ENCODE peak calls at places on chromosomes 7 and 10, in eight cellular contexts. G is stimulated activated CD8-positive, alpha-beta memory T cell treated with anti-CD3 and anti-CD28 coated beads, Interleukin-15, amount 100 ng/mL, for 24 hours; C is kidney epithelial cell; P is NCI-H748 treated with DMSO at 0.1 percent for 48 hours; I is hypothalamus; B is posterior vena cava; T is GM13977; D is astrocyte of the spinal cord. Z is an unnamed sample.

GRCh38 chr10:77685494-77685893 is 47.9 kb upstream of the KCNMA1 start:
- DNase-seq in G (no peak), C (no peak), P (peak; percentile 86), I (no peak), B (no peak), T (no peak), D (no peak), Z (no peak)

GRCh38 chr7:91055219-91055618 is 209.0 kb upstream of the FZD1 start:
- DNase-seq in G (no peak), C (no peak), P (no peak), I (no peak), B (no peak), T (no peak), D (no peak), Z (no peak)

GRCh38 chr10:72689660-72690059 is 2.3 kb upstream of the MCU start:
- DNase-seq in G (no peak), C (no peak), P (no peak), I (no peak), B (no peak), T (no peak), D (no peak), Z (no peak)

GRCh38 chr7:91598791-91599190 is 281.7 kb downstream of the MTERF1 start:
- DNase-seq in G (no peak), C (no peak), P (no peak), I (no peak), B (no peak), T (no peak), D (no peak), Z (no peak)

GRCh38 chr7:30900053-30900452 is 11.6 kb upstream of the AQP1 start:
- DNase-seq in G (no peak), C (no peak), P (no peak), I (no peak), B (no peak), T (no peak), D (no peak), Z (no peak)

GRCh38 chr10:49647985-49648795 is 31.3 kb upstream of the C10orf53 start:
- DNase-seq in G (no peak), C (no peak), P (no peak), I (no peak), B (no peak), T (no peak), D (no peak), Z (no peak)

GRCh38 chr10:116692225-116692624 is 50.1 kb downstream of the HSPA12A start:
- DNase-seq in G (no peak), C (no peak), P (no peak), I (no peak), B (peak; percentile 57), T (no peak), D (no peak), Z (no peak)

GRCh38 chr10:86961481-86962091 is 3.2 kb downstream of the SNCG start:
- DNase-seq in G (no peak), C (no peak), P (no peak), I (no peak), B (peak; percentile 76), T (no peak), D (no peak), Z (no peak)

GRCh38 chr10:28385748-28386507 is 83.1 kb upstream of the MPP7 start:
- DNase-seq in G (no peak), C (no peak), P (no peak), I (no peak), B (no peak), T (no peak), D (no peak), Z (no peak)

GRCh38 chr10:71878327-71879034 is 27.4 kb upstream of the PSAP start:
- DNase-seq in G (no peak), C (no peak), P (no peak), I (no peak), B (no peak), T (peak; percentile 17), D (no peak), Z (no peak)

GRCh38 chr10:18381679-18382078 is 241.5 kb downstream of the CACNB2 start:
- DNase-seq in G (no peak), C (no peak), P (no peak), I (no peak), B (no peak), T (no peak), D (no peak), Z (no peak)

GRCh38 chr10:126902157-126902556 is 3.1 kb upstream of the DOCK1 start:
- DNase-seq in G (no peak), C (peak; percentile 75), P (no peak), I (no peak), B (peak; percentile 47), T (no peak), D (peak; percentile 75), Z (peak; percentile 89)

GRCh38 chr10:97876387-97876786 is 26.7 kb downstream of the GOLGA7B start:
- DNase-seq in G (no peak), C (no peak), P (no peak), I (no peak), B (no peak), T (no peak), D (no peak), Z (no peak)

Z was measured in keratinocyte.